ENCODE peak calls at places on chromosomes 12 and 14, in six cellular contexts. One of them, this sample, is unnamed.

GRCh38 chr12:65673732-65674131 is 150.6 kb upstream of the HMGA2 start:
- DNase-seq in H1: no peak
- DNase-seq in H9: no peak
- DNase-seq in neuronal stem cell: no peak
- DNase-seq in mesenchymal stem cell: peak; percentile 37
- DNase-seq in trophoblast cell: no peak
- DNase-seq in this sample: peak; percentile 51

GRCh38 chr12:99498756-99499155 is 148.8 kb upstream of the GARIN6 start:
- DNase-seq in H1: peak; percentile 23
- DNase-seq in H9: peak; percentile 27
- DNase-seq in neuronal stem cell: no peak
- DNase-seq in mesenchymal stem cell: peak; percentile 32
- DNase-seq in trophoblast cell: peak; percentile 78
- DNase-seq in this sample: peak; percentile 42

GRCh38 chr14:86575141-86575540 is 1045.2 kb downstream of the FLRT2 start:
- DNase-seq in H1: no peak
- DNase-seq in H9: no peak
- DNase-seq in neuronal stem cell: no peak
- DNase-seq in mesenchymal stem cell: no peak
- DNase-seq in trophoblast cell: no peak
- DNase-seq in this sample: peak; percentile 32

GRCh38 chr14:106163316-106163715 is 636.9 kb downstream of the TMEM121 start:
- DNase-seq in H1: no peak
- DNase-seq in H9: no peak
- DNase-seq in neuronal stem cell: no peak
- DNase-seq in mesenchymal stem cell: no peak
- DNase-seq in trophoblast cell: no peak
- DNase-seq in this sample: no peak

GRCh38 chr12:79302171-79302841 is 388.5 kb downstream of the PAWR start:
- DNase-seq in H1: no peak
- DNase-seq in H9: no peak
- DNase-seq in neuronal stem cell: no peak
- DNase-seq in mesenchymal stem cell: no peak
- DNase-seq in trophoblast cell: no peak
- DNase-seq in this sample: no peak

GRCh38 chr14:59679872-59680271 is 103.3 kb upstream of the CCDC175 start:
- DNase-seq in H1: no peak
- DNase-seq in H9: no peak
- DNase-seq in neuronal stem cell: peak; percentile 41
- DNase-seq in mesenchymal stem cell: peak; percentile 36
- DNase-seq in trophoblast cell: peak; percentile 97
- DNase-seq in this sample: no peak

GRCh38 chr12:102769323-102769916 is 147.6 kb downstream of the PAH start:
- DNase-seq in H1: peak; percentile 10
- DNase-seq in H9: peak; percentile 74
- DNase-seq in neuronal stem cell: peak; percentile 57
- DNase-seq in mesenchymal stem cell: peak; percentile 49
- DNase-seq in trophoblast cell: peak; percentile 78
- DNase-seq in this sample: peak; percentile 58

GRCh38 chr14:60250318-60251035 is 1.5 kb downstream of the PPM1A start:
- DNase-seq in H1: no peak
- DNase-seq in H9: no peak
- DNase-seq in neuronal stem cell: peak; percentile 9
- DNase-seq in mesenchymal stem cell: peak; percentile 52
- DNase-seq in trophoblast cell: peak; percentile 28
- DNase-seq in this sample: peak; percentile 9

GRCh38 chr12:96986883-96987523 is 79.9 kb downstream of the NEDD1 start:
- DNase-seq in H1: no peak
- DNase-seq in H9: no peak
- DNase-seq in neuronal stem cell: peak; percentile 48
- DNase-seq in mesenchymal stem cell: peak; percentile 36
- DNase-seq in trophoblast cell: peak; percentile 50
- DNase-seq in this sample: peak; percentile 7

GRCh38 chr14:22202313-22202712 is 386.7 kb downstream of the DAD1 start:
- DNase-seq in H1: no peak
- DNase-seq in H9: no peak
- DNase-seq in neuronal stem cell: no peak
- DNase-seq in mesenchymal stem cell: no peak
- DNase-seq in trophoblast cell: no peak
- DNase-seq in this sample: no peak

GRCh38 chr12:107475900-107476299 is 209.7 kb upstream of the PWP1 start:
- DNase-seq in H1: no peak
- DNase-seq in H9: no peak
- DNase-seq in neuronal stem cell: no peak
- DNase-seq in mesenchymal stem cell: no peak
- DNase-seq in trophoblast cell: no peak
- DNase-seq in this sample: no peak

GRCh38 chr12:89698607-89699006 is 10.0 kb downstream of the ATP2B1 start:
- DNase-seq in H1: no peak
- DNase-seq in H9: no peak
- DNase-seq in neuronal stem cell: no peak
- DNase-seq in mesenchymal stem cell: no peak
- DNase-seq in trophoblast cell: no peak
- DNase-seq in this sample: no peak

GRCh38 chr14:101291390-101291789 is 269.9 kb upstream of the DIO3 start:
- DNase-seq in H1: no peak
- DNase-seq in H9: no peak
- DNase-seq in neuronal stem cell: no peak
- DNase-seq in mesenchymal stem cell: no peak
- DNase-seq in trophoblast cell: no peak
- DNase-seq in this sample: no peak

GRCh38 chr14:92135269-92135668 is 13.5 kb downstream of the CPSF2 start:
- DNase-seq in H1: no peak
- DNase-seq in H9: no peak
- DNase-seq in neuronal stem cell: no peak
- DNase-seq in mesenchymal stem cell: peak; percentile 58
- DNase-seq in trophoblast cell: peak; percentile 39
- DNase-seq in this sample: peak; percentile 59

GRCh38 chr12:12350868-12351463 is 924 bp upstream of the MANSC1 start:
- DNase-seq in H1: no peak
- DNase-seq in H9: no peak
- DNase-seq in neuronal stem cell: no peak
- DNase-seq in mesenchymal stem cell: no peak
- DNase-seq in trophoblast cell: no peak
- DNase-seq in this sample: peak; percentile 26
- H3K14ac ChIP-seq in H1: no peak overlapping the region
- H3K14ac ChIP-seq in H9: no peak overlapping the region
- H3K14ac ChIP-seq in neuronal stem cell: no peak overlapping the region
- H3K14ac ChIP-seq in mesenchymal stem cell: no peak overlapping the region
- H3K14ac ChIP-seq in trophoblast cell: no peak overlapping the region
- H3K14ac ChIP-seq in this sample: no peak overlapping the region

GRCh38 chr14:88838015-88838414 is 13.6 kb downstream of the TTC8 start:
- DNase-seq in H1: no peak
- DNase-seq in H9: no peak
- DNase-seq in neuronal stem cell: no peak
- DNase-seq in mesenchymal stem cell: no peak
- DNase-seq in trophoblast cell: no peak
- DNase-seq in this sample: no peak
- H3K14ac ChIP-seq in H1: no peak overlapping the region
- H3K14ac ChIP-seq in H9: no peak overlapping the region
- H3K14ac ChIP-seq in neuronal stem cell: no peak overlapping the region
- H3K14ac ChIP-seq in mesenchymal stem cell: no peak overlapping the region
- H3K14ac ChIP-seq in trophoblast cell: no peak overlapping the region
- H3K14ac ChIP-seq in this sample: peak overlapping the region; percentile 73

GRCh38 chr12:110109037-110109836 is 14.9 kb upstream of the IFT81 start:
- DNase-seq in H1: no peak
- DNase-seq in H9: no peak
- DNase-seq in neuronal stem cell: no peak
- DNase-seq in mesenchymal stem cell: peak; percentile 96
- DNase-seq in trophoblast cell: peak; percentile 49
- DNase-seq in this sample: peak; percentile 99

GRCh38 chr12:110108309-110109036 is 15.7 kb upstream of the IFT81 start:
- DNase-seq in H1: no peak
- DNase-seq in H9: no peak
- DNase-seq in neuronal stem cell: no peak
- DNase-seq in mesenchymal stem cell: no peak
- DNase-seq in trophoblast cell: no peak
- DNase-seq in this sample: no peak

GRCh38 chr12:110112335-110112660 is 11.9 kb upstream of the IFT81 start:
- DNase-seq in H1: no peak
- DNase-seq in H9: no peak
- DNase-seq in neuronal stem cell: no peak
- DNase-seq in mesenchymal stem cell: no peak
- DNase-seq in trophoblast cell: no peak
- DNase-seq in this sample: no peak

GRCh38 chr12:110111476-110112334 is 12.5 kb upstream of the IFT81 start:
- DNase-seq in H1: no peak
- DNase-seq in H9: peak; percentile 14
- DNase-seq in neuronal stem cell: no peak
- DNase-seq in mesenchymal stem cell: no peak
- DNase-seq in trophoblast cell: no peak
- DNase-seq in this sample: no peak

DNA sequence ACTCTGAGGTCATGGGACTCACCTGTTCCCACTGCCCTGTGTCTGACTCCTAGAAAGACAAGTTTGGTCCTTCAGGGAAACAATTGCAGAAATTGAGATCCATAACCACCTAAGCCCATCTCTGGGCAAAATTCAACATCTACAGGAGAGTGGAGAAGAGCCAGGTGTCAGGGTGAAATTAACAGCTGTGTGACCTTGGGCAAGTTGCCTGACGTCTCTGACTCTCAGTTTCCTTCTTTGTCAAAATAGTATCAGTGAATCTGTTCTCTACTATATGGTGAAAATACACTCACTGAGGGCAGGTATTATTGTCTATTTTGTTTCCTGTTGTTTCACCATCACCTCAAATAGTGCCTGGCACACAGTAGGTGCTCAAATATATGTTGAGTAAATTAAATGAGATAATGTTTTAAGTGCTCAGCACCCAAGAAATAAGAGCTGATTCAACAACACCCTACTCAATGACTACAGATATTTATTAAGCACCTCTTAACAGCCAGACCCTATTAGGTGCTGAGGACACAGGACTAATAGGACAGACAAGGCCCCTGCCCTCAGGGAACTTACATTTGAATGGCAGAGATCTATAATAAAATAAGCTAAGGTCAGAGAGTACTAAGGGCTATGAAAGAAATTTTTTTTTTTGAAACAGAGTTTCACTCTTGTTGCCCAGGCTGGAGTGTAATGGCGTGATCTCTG is 14.2 kb upstream of the IFT81 start:
- DNase-seq in H1: no peak
- DNase-seq in H9: no peak
- DNase-seq in neuronal stem cell: no peak
- DNase-seq in mesenchymal stem cell: no peak
- DNase-seq in trophoblast cell: no peak
- DNase-seq in this sample: no peak
- H3K14ac ChIP-seq in H1: no peak overlapping the region
- H3K14ac ChIP-seq in H9: no peak overlapping the region
- H3K14ac ChIP-seq in neuronal stem cell: no peak overlapping the region
- H3K14ac ChIP-seq in mesenchymal stem cell: no peak overlapping the region
- H3K14ac ChIP-seq in trophoblast cell: no peak overlapping the region
- H3K14ac ChIP-seq in this sample: peak overlapping the region; percentile 96

DNA sequence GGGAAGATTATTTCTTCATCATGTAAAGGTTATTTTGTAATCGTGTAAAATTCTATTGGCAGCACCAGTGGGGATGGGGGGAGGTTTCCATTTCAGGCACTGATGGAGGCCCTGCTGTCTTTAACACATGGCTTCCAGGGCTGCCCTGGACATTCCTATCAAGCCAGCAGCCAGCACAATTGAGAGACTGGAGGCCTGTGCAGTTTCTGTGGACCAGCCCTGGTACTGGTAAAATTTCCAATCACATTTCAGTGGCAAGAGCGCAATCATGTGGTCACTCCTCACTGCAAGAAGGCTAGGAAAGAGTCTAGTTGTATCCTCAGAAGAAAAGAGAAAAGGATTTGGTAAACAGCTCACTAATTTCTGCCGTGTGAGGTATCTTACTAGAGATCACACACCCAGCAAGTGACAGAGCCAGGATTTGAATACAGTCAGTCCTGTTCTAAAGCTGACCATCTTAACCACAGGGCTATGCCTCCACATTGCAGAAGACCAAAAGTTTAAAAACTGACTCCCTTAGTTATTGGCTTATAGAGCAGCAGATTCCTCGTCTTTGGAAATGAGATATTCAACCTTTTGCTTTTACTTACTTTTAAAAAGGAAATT is 179.4 kb upstream of the ARHGAP5 start:
- DNase-seq in H1: no peak
- DNase-seq in H9: no peak
- DNase-seq in neuronal stem cell: no peak
- DNase-seq in mesenchymal stem cell: no peak
- DNase-seq in trophoblast cell: no peak
- DNase-seq in this sample: no peak
- H3K14ac ChIP-seq in H1: no peak overlapping the region
- H3K14ac ChIP-seq in H9: no peak overlapping the region
- H3K14ac ChIP-seq in neuronal stem cell: no peak overlapping the region
- H3K14ac ChIP-seq in mesenchymal stem cell: no peak overlapping the region
- H3K14ac ChIP-seq in trophoblast cell: no peak overlapping the region
- H3K14ac ChIP-seq in this sample: no peak overlapping the region

DNA sequence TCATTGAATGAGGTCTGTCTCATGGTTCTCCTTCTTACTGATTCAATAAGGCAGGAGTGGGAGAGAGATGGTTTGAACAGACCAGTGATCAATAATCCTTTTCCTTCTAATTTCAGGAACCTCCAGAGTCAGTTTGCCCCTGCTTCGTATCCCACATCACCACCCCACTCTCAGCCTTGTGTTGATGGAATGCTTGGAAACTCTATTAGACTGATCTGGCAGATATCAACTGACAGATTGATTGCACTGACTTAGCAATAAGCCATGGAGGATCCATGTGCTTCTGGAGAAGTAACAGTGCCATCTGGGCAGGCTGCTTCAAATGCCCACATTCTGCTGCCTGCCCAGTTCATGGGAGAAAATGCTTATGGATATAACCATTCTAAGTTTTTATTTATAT is 218.1 kb downstream of the SLC2A13 start:
- DNase-seq in H1: no peak
- DNase-seq in H9: no peak
- DNase-seq in neuronal stem cell: no peak
- DNase-seq in mesenchymal stem cell: no peak
- DNase-seq in trophoblast cell: no peak
- DNase-seq in this sample: no peak
- H3K14ac ChIP-seq in H1: no peak overlapping the region
- H3K14ac ChIP-seq in H9: no peak overlapping the region
- H3K14ac ChIP-seq in neuronal stem cell: no peak overlapping the region
- H3K14ac ChIP-seq in mesenchymal stem cell: no peak overlapping the region
- H3K14ac ChIP-seq in trophoblast cell: no peak overlapping the region
- H3K14ac ChIP-seq in this sample: no peak overlapping the region

DNA sequence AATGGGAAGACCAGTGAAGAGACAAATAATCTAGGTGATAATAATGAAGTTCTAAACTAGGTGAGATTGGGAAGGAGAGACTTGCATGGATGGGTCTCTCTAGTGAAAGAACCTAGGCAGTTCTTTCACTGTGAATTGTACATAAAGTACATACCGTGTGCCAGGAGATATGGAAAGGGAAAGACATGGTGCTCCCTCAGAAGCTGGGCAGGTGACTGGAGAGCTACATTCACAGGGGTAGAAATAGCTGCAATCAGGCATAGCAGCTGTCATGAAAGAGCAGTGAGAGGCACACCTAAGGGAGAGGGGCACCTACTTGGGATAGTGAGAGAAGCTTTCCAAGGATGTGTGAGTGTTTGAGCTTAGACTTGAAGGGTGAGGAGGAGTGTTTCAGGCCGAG is 9.3 kb downstream of the STK38L start:
- DNase-seq in H1: no peak
- DNase-seq in H9: no peak
- DNase-seq in neuronal stem cell: no peak
- DNase-seq in mesenchymal stem cell: no peak
- DNase-seq in trophoblast cell: no peak
- DNase-seq in this sample: no peak
- H3K14ac ChIP-seq in H1: no peak overlapping the region
- H3K14ac ChIP-seq in H9: no peak overlapping the region
- H3K14ac ChIP-seq in neuronal stem cell: no peak overlapping the region
- H3K14ac ChIP-seq in mesenchymal stem cell: no peak overlapping the region
- H3K14ac ChIP-seq in trophoblast cell: no peak overlapping the region
- H3K14ac ChIP-seq in this sample: no peak overlapping the region

GRCh38 chr14:73290279-73290678 is 53.0 kb downstream of the PAPLN start:
- DNase-seq in H1: no peak
- DNase-seq in H9: no peak
- DNase-seq in neuronal stem cell: no peak
- DNase-seq in mesenchymal stem cell: peak; percentile 51
- DNase-seq in trophoblast cell: peak; percentile 41
- DNase-seq in this sample: peak; percentile 37
- H3K14ac ChIP-seq in H1: no peak overlapping the region
- H3K14ac ChIP-seq in H9: no peak overlapping the region
- H3K14ac ChIP-seq in neuronal stem cell: no peak overlapping the region
- H3K14ac ChIP-seq in mesenchymal stem cell: no peak overlapping the region
- H3K14ac ChIP-seq in trophoblast cell: no peak overlapping the region
- H3K14ac ChIP-seq in this sample: no peak overlapping the region